ENCODE peak calls at places on chromosomes 2 and 18, in four cellular contexts. M is HTR-8/SVneo, Q is NCI-H1694, Y is GM23248. D is an unnamed sample.

GRCh38 chr2:9768388-9768787 is 74.9 kb upstream of the TAF1B start:
- DNase-seq in Q (peak), M (no peak), Y (no peak), D (peak)

GRCh38 chr2:98704499-98705332 is 26.2 kb downstream of the MGAT4A start:
- DNase-seq in Q (no peak), M (no peak), Y (no peak), D (no peak)

GRCh38 chr2:219645631-219646527 is 18.4 kb downstream of the SLC4A3 start:
- DNase-seq in Q (no peak), Y (peak), M (peak), D (no peak)

GRCh38 chr2:219689676-219690628 is 62.5 kb downstream of the SLC4A3 start:
- DNase-seq in Q (peak), M (peak), Y (peak), D (peak)

GRCh38 chr2:55011741-55012574 is 38.3 kb downstream of the RTN4 start:
- DNase-seq in Y (no peak), Q (no peak), M (no peak), D (no peak)

GRCh38 chr2:177242136-177242987 is 22.2 kb downstream of the NFE2L2 start:
- DNase-seq in Y (peak), M (peak), Q (no peak), D (no peak)

GRCh38 chr2:148599112-148599991 is 45.2 kb upstream of the EPC2 start:
- DNase-seq in M (no peak), Q (no peak), Y (no peak), D (no peak)

GRCh38 chr18:64100136-64100922 is 48.6 kb downstream of the LINC00305 start:
- DNase-seq in Q (no peak), Y (no peak), M (no peak), D (no peak)

GRCh38 chr18:74899554-74899953 is 301.9 kb downstream of the ZNF407 start:
- DNase-seq in M (no peak), Y (no peak), Q (no peak), D (no peak)

GRCh38 chr2:111701798-111702118 is 182.2 kb downstream of the ANAPC1 start:
- DNase-seq in M (no peak), Y (no peak), Q (no peak), D (no peak)

GRCh38 chr2:3280683-3281520 is 96.7 kb downstream of the EIPR1 start:
- DNase-seq in Y (no peak), M (no peak), Q (no peak), D (no peak)

GRCh38 chr18:70288171-70288850 is 534 bp upstream of the SOCS6 start:
- DNase-seq in Y (peak), Q (no peak), M (no peak), D (no peak)

GRCh38 chr2:42848270-42848669 is 55.9 kb upstream of the HAAO start:
- DNase-seq in Y (no peak), Q (no peak), M (no peak), D (no peak)

GRCh38 chr2:224449212-224450147 is 47.6 kb upstream of the FAM124B start:
- DNase-seq in Y (peak), Q (peak), M (peak), D (no peak)

GRCh38 chr18:68733693-68734092 is 18.8 kb upstream of the TMX3 start:
- DNase-seq in Q (no peak), M (no peak), Y (peak), D (no peak)

GRCh38 chr18:79770826-79771225 is 26.9 kb upstream of the KCNG2 start:
- DNase-seq in Q (no peak), M (no peak), Y (no peak), D (no peak)

GRCh38 chr2:170262343-170262742 is 84.4 kb downstream of the MYO3B start:
- DNase-seq in M (no peak), Y (no peak), Q (no peak), D (no peak)

D was measured in cerebellum.